ENCODE peak calls at places on chromosomes 12 and 14, in nine cellular contexts. F is breast epithelium, J is heart left ventricle, P is body of pancreas, A is right lobe of liver, B is H54, D is IMR-90, C is lower leg skin, E is K562. R is an unnamed sample.

GRCh38 chr12:72957454-72957853 is 685.3 kb downstream of the TRHDE start:
- DNase-seq in F (no peak), J (no peak), P (no peak), A (no peak), B (no peak), D (no peak), C (no peak), E (no peak), R (no peak)

GRCh38 chr12:123242083-123242904 is 9.1 kb downstream of the MTRFR start:
- DNase-seq in F (no peak), J (no peak), P (no peak), A (no peak), B (no peak), D (peak), C (peak), E (no peak), R (no peak)

GRCh38 chr12:94769040-94769420 is 118.7 kb upstream of the TMCC3 start:
- DNase-seq in F (no peak), J (no peak), P (no peak), A (no peak), B (no peak), D (no peak), C (no peak), E (no peak), R (no peak)

GRCh38 chr12:104372048-104372720 is 68.6 kb downstream of the EID3 start:
- DNase-seq in F (no peak), J (no peak), P (no peak), A (no peak), B (no peak), D (no peak), C (peak), E (no peak), R (no peak)

GRCh38 chr12:89919241-89919906 is 210.7 kb upstream of the ATP2B1 start:
- DNase-seq in F (peak), J (no peak), P (no peak), A (no peak), B (no peak), D (no peak), C (no peak), E (no peak), R (no peak)

GRCh38 chr14:99910337-99911268 is 117.4 kb downstream of the EML1 start:
- DNase-seq in F (no peak), J (no peak), P (no peak), A (no peak), B (peak), D (peak), C (no peak), E (no peak), R (no peak)

GRCh38 chr14:33230016-33230415 is 291.3 kb downstream of the NPAS3 start:
- DNase-seq in F (no peak), J (no peak), P (no peak), A (no peak), B (no peak), D (no peak), C (no peak), E (no peak), R (no peak)

GRCh38 chr14:75070383-75070782 is 942 bp downstream of the ZC2HC1C start:
- DNase-seq in F (peak), J (no peak), P (peak), A (peak), B (no peak), D (no peak), C (peak), E (peak), R (no peak)

GRCh38 chr12:1936406-1937320 is 18.2 kb upstream of the CACNA2D4 start:
- DNase-seq in F (peak), J (peak), P (peak), A (peak), B (peak), D (peak), C (no peak), E (no peak), R (no peak)

GRCh38 chr14:69924181-69924580 is 45.0 kb downstream of the SMOC1 start:
- DNase-seq in F (no peak), J (no peak), P (no peak), A (no peak), B (no peak), D (peak), C (no peak), E (no peak), R (no peak)

GRCh38 chr12:43309845-43310405 is 242.1 kb downstream of the ADAMTS20 start:
- DNase-seq in F (no peak), J (no peak), P (no peak), A (no peak), B (no peak), D (peak), C (no peak), E (no peak), R (no peak)

GRCh38 chr12:50101663-50102062 is 2.1 kb upstream of the GPD1 start:
- DNase-seq in F (no peak), J (no peak), P (no peak), A (no peak), B (peak), D (peak), C (no peak), E (peak), R (no peak)

GRCh38 chr12:128339121-128339520 is 72.2 kb downstream of the TMEM132C start:
- DNase-seq in F (no peak), J (no peak), P (no peak), A (no peak), B (no peak), D (no peak), C (no peak), E (no peak), R (no peak)

GRCh38 chr14:101553931-101554330 is 7.4 kb upstream of the DIO3 start:
- DNase-seq in F (no peak), J (no peak), P (no peak), A (no peak), B (no peak), D (no peak), C (no peak), E (no peak), R (no peak)

GRCh38 chr12:95214466-95214865 is 2.8 kb downstream of the FGD6 start:
- DNase-seq in F (no peak), J (no peak), P (peak), A (no peak), B (no peak), D (no peak), C (no peak), E (no peak), R (no peak)

GRCh38 chr14:51080622-51081021 is 14.3 kb downstream of the TRIM9 start:
- DNase-seq in F (no peak), J (no peak), P (no peak), A (no peak), B (no peak), D (no peak), C (no peak), E (no peak), R (no peak)

GRCh38 chr14:51219473-51220448 is 20.3 kb upstream of the TMX1 start:
- DNase-seq in F (no peak), J (no peak), P (peak), A (no peak), B (no peak), D (peak), C (no peak), E (no peak), R (no peak)

GRCh38 chr14:21528381-21529348 is 2.5 kb upstream of the SALL2 start:
- DNase-seq in F (no peak), J (no peak), P (no peak), A (no peak), B (no peak), D (peak), C (no peak), E (peak), R (no peak)

GRCh38 chr12:95963104-95963503 is 20.0 kb downstream of the AMDHD1 start:
- DNase-seq in F (no peak), J (no peak), P (no peak), A (no peak), B (no peak), D (no peak), C (no peak), E (no peak), R (no peak)

GRCh38 chr14:94269156-94269555 is 23.9 kb downstream of the SERPINA10 start:
- DNase-seq in F (no peak), J (no peak), P (no peak), A (no peak), B (no peak), D (no peak), C (no peak), E (no peak), R (no peak)

GRCh38 chr14:74675219-74675618 is 37.7 kb downstream of the AREL1 start:
- DNase-seq in F (no peak), J (no peak), P (no peak), A (no peak), B (no peak), D (no peak), C (no peak), E (no peak), R (no peak)

GRCh38 chr12:103868215-103868614 is 27.2 kb upstream of the NT5DC3 start:
- DNase-seq in F (no peak), J (no peak), P (no peak), A (no peak), B (no peak), D (no peak), C (no peak), E (no peak), R (no peak)

GRCh38 chr12:52264435-52264825 is 10.0 kb upstream of the KRT86 start:
- DNase-seq in F (no peak), J (no peak), P (no peak), A (no peak), B (no peak), D (no peak), C (no peak), E (no peak), R (no peak)

GRCh38 chr14:69696633-69697557 is 70.0 kb upstream of the SRSF5 start:
- DNase-seq in F (no peak), J (no peak), P (no peak), A (no peak), B (no peak), D (no peak), C (peak), E (peak), R (no peak)

GRCh38 chr14:78985668-78986073 is 815.5 kb downstream of the NRXN3 start:
- DNase-seq in F (no peak), J (no peak), P (no peak), A (no peak), B (no peak), D (no peak), C (no peak), E (no peak), R (no peak)

GRCh38 chr14:61298834-61299233 is 17.7 kb upstream of the TMEM30B start:
- DNase-seq in F (no peak), J (no peak), P (no peak), A (no peak), B (no peak), D (no peak), C (no peak), E (no peak), R (no peak)

GRCh38 chr12:48002179-48002601 is 2.1 kb downstream of the COL2A1 start:
- DNase-seq in F (no peak), J (no peak), P (no peak), A (no peak), B (no peak), D (no peak), C (peak), E (no peak), R (no peak)

GRCh38 chr14:93234798-93235197 is 27.7 kb downstream of the UBR7 start:
- DNase-seq in F (no peak), J (no peak), P (peak), A (no peak), B (peak), D (peak), C (no peak), E (no peak), R (no peak)

GRCh38 chr12:108856428-108857157 is 790 bp downstream of the SSH1 start:
- DNase-seq in F (peak), J (peak), P (peak), A (peak), B (no peak), D (peak), C (peak), E (peak), R (no peak)
- TF ChIP-seq POLR2A in F (no peak), J (no peak), P (peak), A (peak), B (peak), D (peak), C (no peak), E (no peak), R (peak)

GRCh38 chr12:57611116-57611809 is at the start of gene ARHGEF25:
- DNase-seq in F (no peak), J (peak), P (peak), A (no peak), B (peak), D (peak), C (peak), E (peak), R (peak)
- TF ChIP-seq POLR2A in F (peak), J (no peak), P (peak), A (no peak), B (no peak), D (peak), C (no peak), E (peak), R (no peak)

DNA sequence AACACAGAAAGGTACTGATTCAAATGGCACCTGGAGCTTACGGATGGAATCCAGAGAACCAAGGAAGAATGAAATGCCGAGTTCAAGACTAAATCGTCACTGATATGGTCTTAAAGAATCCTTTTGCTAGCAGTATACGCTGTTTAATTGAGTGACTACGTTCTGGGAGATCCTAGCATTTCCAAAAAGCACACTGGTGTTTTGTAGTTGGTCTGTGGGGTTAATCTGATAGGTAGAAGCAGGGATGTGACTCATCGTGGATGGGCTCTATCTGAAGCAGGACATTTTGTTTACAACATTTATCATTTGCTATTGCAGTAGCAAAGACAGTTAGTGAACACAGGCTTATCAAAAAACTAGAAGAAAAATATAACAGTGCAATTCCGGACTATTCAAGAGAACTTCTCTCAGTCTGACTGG is 169.2 kb upstream of the HMGA2 start:
- DNase-seq in F (no peak), J (no peak), P (no peak), A (no peak), B (no peak), D (peak), C (no peak), E (peak), R (no peak)
- TF ChIP-seq POLR2A in F (no peak), J (no peak), P (no peak), A (no peak), B (no peak), D (no peak), C (no peak), E (no peak), R (no peak)

GRCh38 chr12:101740980-101741379 is 1.7 kb upstream of the SYCP3 start:
- DNase-seq in F (no peak), J (no peak), P (no peak), A (no peak), B (no peak), D (no peak), C (no peak), E (no peak), R (no peak)

GRCh38 chr12:101745481-101745880 is 6.2 kb upstream of the SYCP3 start:
- DNase-seq in F (no peak), J (no peak), P (no peak), A (no peak), B (no peak), D (no peak), C (no peak), E (no peak), R (no peak)

GRCh38 chr12:101743242-101743641 is 4.0 kb upstream of the SYCP3 start:
- DNase-seq in F (no peak), J (no peak), P (no peak), A (no peak), B (no peak), D (no peak), C (no peak), E (no peak), R (no peak)

GRCh38 chr12:101746661-101747060 is 7.4 kb upstream of the SYCP3 start:
- DNase-seq in F (no peak), J (no peak), P (peak), A (no peak), B (no peak), D (peak), C (no peak), E (no peak), R (no peak)

GRCh38 chr12:101743724-101744472 is 4.6 kb upstream of the SYCP3 start:
- DNase-seq in F (no peak), J (no peak), P (peak), A (no peak), B (no peak), D (no peak), C (no peak), E (no peak), R (no peak)
- TF ChIP-seq POLR2A in F (no peak), J (no peak), P (no peak), A (no peak), B (no peak), D (no peak), C (no peak), E (no peak), R (peak)

DNA sequence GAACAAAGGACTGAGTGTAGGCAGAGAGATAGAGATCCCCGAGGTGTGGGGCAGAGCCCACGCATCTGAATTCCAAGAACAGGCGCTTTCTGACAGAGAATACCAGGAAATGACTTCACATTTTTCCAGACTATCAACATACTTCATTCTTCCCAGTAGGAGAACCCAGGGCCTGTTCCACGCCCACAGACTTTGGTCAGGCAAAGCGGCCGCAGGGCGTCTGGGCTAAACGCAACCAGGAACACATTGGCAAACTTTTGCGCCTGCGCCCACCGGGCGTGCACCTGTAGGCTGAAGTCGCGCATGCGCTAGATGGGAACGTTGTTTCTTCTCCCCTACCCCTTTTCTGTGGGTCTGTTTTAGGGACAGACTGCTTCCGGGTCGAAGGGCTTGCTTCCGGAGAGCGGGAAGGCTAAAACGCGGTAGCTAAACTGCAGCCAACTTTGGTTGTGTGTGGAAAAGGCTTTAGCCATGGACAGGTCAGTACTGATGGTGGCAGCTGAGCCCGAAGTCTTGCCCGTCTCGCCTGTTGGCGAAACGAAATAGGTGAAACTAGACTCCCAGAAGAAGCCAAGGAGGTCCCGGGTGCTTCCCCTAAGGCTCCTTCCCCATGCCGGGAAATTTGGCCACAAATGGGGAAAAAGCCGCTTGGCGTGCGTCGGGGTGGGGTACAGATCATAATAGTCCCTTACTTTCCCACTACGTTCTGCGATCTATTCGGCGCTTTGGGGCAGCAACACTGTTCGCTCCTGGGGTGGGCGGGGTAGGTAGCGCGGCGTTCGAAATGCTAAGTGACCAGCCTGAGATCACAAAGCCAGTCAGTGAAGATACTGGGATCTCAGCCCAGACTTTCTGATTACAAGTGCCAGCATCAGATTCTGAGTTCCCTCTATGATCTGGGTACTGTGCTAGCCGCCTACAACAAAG is at the start of gene NUP107:
- DNase-seq in F (peak), J (peak), P (peak), A (peak), B (peak), D (peak), C (peak), E (peak), R (peak)
- TF ChIP-seq POLR2A in F (peak), J (no peak), P (peak), A (peak), B (peak), D (peak), C (no peak), E (peak), R (peak)

GRCh38 chr12:65171870-65172269 is 2.5 kb downstream of the LEMD3 start:
- DNase-seq in F (no peak), J (no peak), P (no peak), A (no peak), B (no peak), D (no peak), C (no peak), E (no peak), R (no peak)

GRCh38 chr12:65171073-65171472 is 1.7 kb downstream of the LEMD3 start:
- DNase-seq in F (no peak), J (no peak), P (no peak), A (no peak), B (no peak), D (peak), C (no peak), E (no peak), R (no peak)

GRCh38 chr12:65168606-65169310 is 625 bp upstream of the LEMD3 start:
- DNase-seq in F (no peak), J (no peak), P (no peak), A (no peak), B (no peak), D (no peak), C (no peak), E (no peak), R (no peak)

GRCh38 chr12:65170245-65170881 is 980 bp downstream of the LEMD3 start:
- DNase-seq in F (peak), J (peak), P (peak), A (peak), B (peak), D (peak), C (peak), E (peak), R (peak)

GRCh38 chr12:65169311-65170244 is at the start of gene LEMD3:
- DNase-seq in F (peak), J (peak), P (peak), A (peak), B (peak), D (peak), C (peak), E (peak), R (peak)
- TF ChIP-seq POLR2A in F (peak), J (no peak), P (peak), A (peak), B (peak), D (peak), C (no peak), E (peak), R (peak)

R was measured in GM12891.